ENCODE peak calls at places on chromosomes 11 and 22, in ten cellular contexts. One of them, this sample, is unnamed.
A peak's percentile ranks its signal among the peaks of the same experiment; 100 is the strongest.

GRCh38 chr11:117328414-117329010 is 858 bp downstream of the CEP164 start:
- DNase-seq in fibroblast of mammary gland: peak; percentile 58
- DNase-seq in activated naive CD4-positive, alpha-beta T cell treated with anti-CD3 and anti-CD28 coated beads, Interleukin-2, amount 10 ng/mL, durations not matched to agents 7 days and 5 days: no peak
- DNase-seq in pancreas: no peak
- DNase-seq in right lobe of liver: no peak
- DNase-seq in activated naive CD8-positive, alpha-beta T cell treated with anti-CD3 and anti-CD28 coated beads, Interleukin-2, amount 50 U/mL, for 24 hours: peak; percentile 23
- DNase-seq in C1 segment of cervical spinal cord: no peak
- DNase-seq in memory B cell: no peak
- DNase-seq in SW 1271: no peak
- DNase-seq in dorsolateral prefrontal cortex: no peak
- DNase-seq in this sample: peak; percentile 36

GRCh38 chr11:110728883-110729282 is 16.6 kb upstream of the ARHGAP20 start:
- DNase-seq in right lobe of liver: no peak
- DNase-seq in dorsolateral prefrontal cortex: no peak
- DNase-seq in C1 segment of cervical spinal cord: no peak
- DNase-seq in SW 1271: no peak
- DNase-seq in activated naive CD4-positive, alpha-beta T cell treated with anti-CD3 and anti-CD28 coated beads, Interleukin-2, amount 10 ng/mL, durations not matched to agents 7 days and 5 days: no peak
- DNase-seq in fibroblast of mammary gland: peak; percentile 84
- DNase-seq in memory B cell: no peak
- DNase-seq in activated naive CD8-positive, alpha-beta T cell treated with anti-CD3 and anti-CD28 coated beads, Interleukin-2, amount 50 U/mL, for 24 hours: no peak
- DNase-seq in pancreas: no peak
- DNase-seq in this sample: no peak

GRCh38 chr22:41699264-41700104 is at the start of gene MEI1:
- DNase-seq in SW 1271: peak; percentile 57
- DNase-seq in activated naive CD4-positive, alpha-beta T cell treated with anti-CD3 and anti-CD28 coated beads, Interleukin-2, amount 10 ng/mL, durations not matched to agents 7 days and 5 days: peak; percentile 91
- DNase-seq in C1 segment of cervical spinal cord: peak; percentile 61
- DNase-seq in pancreas: peak; percentile 91
- DNase-seq in activated naive CD8-positive, alpha-beta T cell treated with anti-CD3 and anti-CD28 coated beads, Interleukin-2, amount 50 U/mL, for 24 hours: peak; percentile 91
- DNase-seq in memory B cell: peak; percentile 88
- DNase-seq in fibroblast of mammary gland: peak; percentile 74
- DNase-seq in right lobe of liver: peak; percentile 88
- DNase-seq in dorsolateral prefrontal cortex: peak; percentile 82
- DNase-seq in this sample: peak; percentile 93

GRCh38 chr11:105609832-105610781 is at the start of gene GRIA4:
- DNase-seq in fibroblast of mammary gland: peak; percentile 23
- DNase-seq in activated naive CD4-positive, alpha-beta T cell treated with anti-CD3 and anti-CD28 coated beads, Interleukin-2, amount 10 ng/mL, durations not matched to agents 7 days and 5 days: no peak
- DNase-seq in memory B cell: no peak
- DNase-seq in activated naive CD8-positive, alpha-beta T cell treated with anti-CD3 and anti-CD28 coated beads, Interleukin-2, amount 50 U/mL, for 24 hours: no peak
- DNase-seq in pancreas: peak; percentile 26
- DNase-seq in dorsolateral prefrontal cortex: peak; percentile 77
- DNase-seq in SW 1271: no peak
- DNase-seq in C1 segment of cervical spinal cord: peak; percentile 61
- DNase-seq in right lobe of liver: no peak
- DNase-seq in this sample: peak; percentile 12

GRCh38 chr11:3215346-3216026 is 3.1 kb downstream of the MRGPRG start:
- DNase-seq in right lobe of liver: peak; percentile 8
- DNase-seq in activated naive CD4-positive, alpha-beta T cell treated with anti-CD3 and anti-CD28 coated beads, Interleukin-2, amount 10 ng/mL, durations not matched to agents 7 days and 5 days: peak; percentile 13
- DNase-seq in C1 segment of cervical spinal cord: no peak
- DNase-seq in fibroblast of mammary gland: no peak
- DNase-seq in dorsolateral prefrontal cortex: no peak
- DNase-seq in pancreas: no peak
- DNase-seq in activated naive CD8-positive, alpha-beta T cell treated with anti-CD3 and anti-CD28 coated beads, Interleukin-2, amount 50 U/mL, for 24 hours: no peak
- DNase-seq in SW 1271: no peak
- DNase-seq in memory B cell: no peak
- DNase-seq in this sample: no peak

GRCh38 chr11:67033661-67034166 is 10.8 kb downstream of the SYT12 start:
- DNase-seq in activated naive CD8-positive, alpha-beta T cell treated with anti-CD3 and anti-CD28 coated beads, Interleukin-2, amount 50 U/mL, for 24 hours: no peak
- DNase-seq in activated naive CD4-positive, alpha-beta T cell treated with anti-CD3 and anti-CD28 coated beads, Interleukin-2, amount 10 ng/mL, durations not matched to agents 7 days and 5 days: no peak
- DNase-seq in memory B cell: no peak
- DNase-seq in dorsolateral prefrontal cortex: no peak
- DNase-seq in right lobe of liver: no peak
- DNase-seq in C1 segment of cervical spinal cord: peak; percentile 38
- DNase-seq in fibroblast of mammary gland: peak; percentile 97
- DNase-seq in SW 1271: no peak
- DNase-seq in pancreas: no peak
- DNase-seq in this sample: no peak

GRCh38 chr11:61787928-61788491 is 4.4 kb downstream of the TMEM258 start:
- DNase-seq in memory B cell: no peak
- DNase-seq in fibroblast of mammary gland: peak; percentile 58
- DNase-seq in activated naive CD8-positive, alpha-beta T cell treated with anti-CD3 and anti-CD28 coated beads, Interleukin-2, amount 50 U/mL, for 24 hours: peak; percentile 14
- DNase-seq in activated naive CD4-positive, alpha-beta T cell treated with anti-CD3 and anti-CD28 coated beads, Interleukin-2, amount 10 ng/mL, durations not matched to agents 7 days and 5 days: peak; percentile 41
- DNase-seq in SW 1271: no peak
- DNase-seq in right lobe of liver: no peak
- DNase-seq in C1 segment of cervical spinal cord: peak; percentile 30
- DNase-seq in dorsolateral prefrontal cortex: peak; percentile 77
- DNase-seq in pancreas: no peak
- DNase-seq in this sample: peak; percentile 46

GRCh38 chr11:41714101-41714500 is 254.6 kb upstream of the LRRC4C start:
- DNase-seq in C1 segment of cervical spinal cord: no peak
- DNase-seq in right lobe of liver: no peak
- DNase-seq in dorsolateral prefrontal cortex: no peak
- DNase-seq in activated naive CD4-positive, alpha-beta T cell treated with anti-CD3 and anti-CD28 coated beads, Interleukin-2, amount 10 ng/mL, durations not matched to agents 7 days and 5 days: no peak
- DNase-seq in activated naive CD8-positive, alpha-beta T cell treated with anti-CD3 and anti-CD28 coated beads, Interleukin-2, amount 50 U/mL, for 24 hours: no peak
- DNase-seq in fibroblast of mammary gland: no peak
- DNase-seq in pancreas: no peak
- DNase-seq in SW 1271: no peak
- DNase-seq in memory B cell: no peak
- DNase-seq in this sample: no peak

GRCh38 chr11:128937480-128937879 is 5.2 kb downstream of the TP53AIP1 start:
- DNase-seq in C1 segment of cervical spinal cord: no peak
- DNase-seq in memory B cell: no peak
- DNase-seq in activated naive CD8-positive, alpha-beta T cell treated with anti-CD3 and anti-CD28 coated beads, Interleukin-2, amount 50 U/mL, for 24 hours: no peak
- DNase-seq in pancreas: no peak
- DNase-seq in activated naive CD4-positive, alpha-beta T cell treated with anti-CD3 and anti-CD28 coated beads, Interleukin-2, amount 10 ng/mL, durations not matched to agents 7 days and 5 days: no peak
- DNase-seq in fibroblast of mammary gland: no peak
- DNase-seq in right lobe of liver: no peak
- DNase-seq in dorsolateral prefrontal cortex: no peak
- DNase-seq in SW 1271: no peak
- DNase-seq in this sample: no peak